ENCODE peak calls at places on chromosomes 1 and 21, in four cellular contexts. One of them, this sample, is unnamed.
A peak's percentile ranks its signal among the peaks of the same experiment; 100 is the strongest.

GRCh38 chr1:21434394-21434793 is 5.5 kb upstream of the NBPF3 start:
- DNase-seq in transverse colon: no peak
- DNase-seq in A549: no peak
- DNase-seq in ovary: no peak
- DNase-seq in this sample: no peak

GRCh38 chr1:66364578-66365391 is 169.2 kb upstream of the SGIP1 start:
- DNase-seq in ovary: no peak
- DNase-seq in A549: no peak
- DNase-seq in transverse colon: no peak
- DNase-seq in this sample: no peak

GRCh38 chr1:9716404-9717192 is 65.1 kb downstream of the PIK3CD start:
- DNase-seq in ovary: no peak
- DNase-seq in transverse colon: no peak
- DNase-seq in A549: no peak
- DNase-seq in this sample: no peak

GRCh38 chr1:42745851-42746250 is 5.8 kb upstream of the CLDN19 start:
- DNase-seq in transverse colon: no peak
- DNase-seq in A549: no peak
- DNase-seq in ovary: no peak
- DNase-seq in this sample: no peak

GRCh38 chr1:220487297-220487820 is 40.6 kb upstream of the MARK1 start:
- DNase-seq in ovary: no peak
- DNase-seq in A549: peak; percentile 15
- DNase-seq in transverse colon: peak; percentile 70
- DNase-seq in this sample: no peak

GRCh38 chr1:17903386-17903785 is 148.3 kb downstream of the ACTL8 start:
- DNase-seq in A549: no peak
- DNase-seq in transverse colon: no peak
- DNase-seq in ovary: no peak
- DNase-seq in this sample: no peak

GRCh38 chr1:67570473-67571143 is 114.4 kb upstream of the GADD45A start:
- DNase-seq in A549: peak; percentile 83
- DNase-seq in transverse colon: no peak
- DNase-seq in ovary: no peak
- DNase-seq in this sample: no peak

GRCh38 chr1:175471039-175471800 is 272.2 kb downstream of the TNR start:
- DNase-seq in A549: peak; percentile 18
- DNase-seq in ovary: no peak
- DNase-seq in transverse colon: no peak
- DNase-seq in this sample: no peak

GRCh38 chr1:235067396-235068154 is 61.1 kb downstream of the TOMM20 start:
- DNase-seq in ovary: no peak
- DNase-seq in transverse colon: peak; percentile 87
- DNase-seq in A549: peak; percentile 99
- DNase-seq in this sample: peak; percentile 92

GRCh38 chr1:7483634-7484383 is 287.3 kb upstream of the VAMP3 start:
- DNase-seq in transverse colon: no peak
- DNase-seq in ovary: no peak
- DNase-seq in A549: no peak
- DNase-seq in this sample: no peak

GRCh38 chr1:9110669-9111356 is 18.1 kb downstream of the GPR157 start:
- DNase-seq in ovary: peak; percentile 92
- DNase-seq in A549: peak; percentile 93
- DNase-seq in transverse colon: peak; percentile 88
- DNase-seq in this sample: peak; percentile 97

GRCh38 chr1:56555448-56555847 is 23.9 kb downstream of the PLPP3 start:
- DNase-seq in transverse colon: no peak
- DNase-seq in A549: no peak
- DNase-seq in ovary: no peak
- DNase-seq in this sample: no peak
- H3K4me1 ChIP-seq in transverse colon: no peaks in the 10 kb centered on the region
- H3K4me1 ChIP-seq in A549: peaks cover 10% of the 10 kb centered on the region
- H3K4me1 ChIP-seq in ovary: peaks cover 15% of the 10 kb centered on the region
- H3K4me1 ChIP-seq in this sample: peaks cover 37% of the 10 kb centered on the region

GRCh38 chr1:82598816-82599215 is 798.1 kb downstream of the ADGRL2 start:
- DNase-seq in transverse colon: no peak
- DNase-seq in A549: no peak
- DNase-seq in ovary: no peak
- DNase-seq in this sample: no peak

GRCh38 chr1:82600314-82600713 is 799.6 kb downstream of the ADGRL2 start:
- DNase-seq in ovary: no peak
- DNase-seq in transverse colon: no peak
- DNase-seq in A549: no peak
- DNase-seq in this sample: no peak

GRCh38 chr1:82604524-82604923 is 803.8 kb downstream of the ADGRL2 start:
- DNase-seq in A549: peak; percentile 0
- DNase-seq in transverse colon: no peak
- DNase-seq in ovary: no peak
- DNase-seq in this sample: no peak
- H3K9me3 ChIP-seq in A549: no peaks in the 10 kb centered on the region
- H3K9me3 ChIP-seq in transverse colon: no peaks in the 10 kb centered on the region
- H3K9me3 ChIP-seq in ovary: no peaks in the 10 kb centered on the region
- H3K9me3 ChIP-seq in this sample: no peaks in the 10 kb centered on the region

GRCh38 chr1:92081031-92081430 is 886 bp downstream of the BTBD8 start:
- DNase-seq in transverse colon: no peak
- DNase-seq in A549: no peak
- DNase-seq in ovary: no peak
- DNase-seq in this sample: no peak

GRCh38 chr1:92080128-92080985 is at the start of gene BTBD8:
- DNase-seq in A549: peak; percentile 71
- DNase-seq in ovary: peak; percentile 86
- DNase-seq in transverse colon: peak; percentile 87
- DNase-seq in this sample: peak; percentile 90

GRCh38 chr1:92085727-92086126 is 5.6 kb downstream of the BTBD8 start:
- DNase-seq in transverse colon: no peak
- DNase-seq in A549: no peak
- DNase-seq in ovary: no peak
- DNase-seq in this sample: no peak

GRCh38 chr1:92087542-92087941 is 7.4 kb downstream of the BTBD8 start:
- DNase-seq in ovary: no peak
- DNase-seq in transverse colon: no peak
- DNase-seq in A549: no peak
- DNase-seq in this sample: no peak

DNA sequence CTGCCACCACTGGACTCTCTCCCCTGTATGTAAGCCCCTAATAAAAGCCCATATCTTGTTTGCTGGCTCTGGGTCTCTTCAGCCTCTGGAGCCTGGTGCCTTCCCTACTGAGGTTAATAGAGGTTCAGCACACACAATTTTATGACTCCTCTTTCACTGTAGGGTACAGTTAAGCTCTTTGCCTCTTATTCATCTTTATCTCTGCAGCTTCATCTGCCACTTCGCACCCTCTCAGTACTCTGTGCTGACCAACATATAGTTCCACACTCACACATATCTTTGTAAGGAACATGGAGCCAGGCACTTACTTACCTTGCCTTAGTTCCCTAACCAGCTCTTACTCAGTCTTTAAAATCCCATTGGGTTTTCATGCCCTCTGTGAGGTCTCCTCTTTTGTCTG is 4.5 kb downstream of the BTBD8 start:
- DNase-seq in transverse colon: no peak
- DNase-seq in A549: no peak
- DNase-seq in ovary: no peak
- DNase-seq in this sample: no peak
- TF ChIP-seq CTCF in transverse colon: no peak
- TF ChIP-seq CTCF in A549: no peak
- TF ChIP-seq CTCF in ovary: no peak
- TF ChIP-seq CTCF in this sample: no peak

GRCh38 chr21:31394309-31394708 is 50.2 kb upstream of the TIAM1 start:
- DNase-seq in transverse colon: no peak
- DNase-seq in A549: no peak
- DNase-seq in ovary: no peak
- DNase-seq in this sample: no peak
- H3K4me1 ChIP-seq in transverse colon: no peaks in the 10 kb centered on the region
- H3K4me1 ChIP-seq in A549: no peaks in the 10 kb centered on the region
- H3K4me1 ChIP-seq in ovary: no peaks in the 10 kb centered on the region
- H3K4me1 ChIP-seq in this sample: no peaks in the 10 kb centered on the region

DNA sequence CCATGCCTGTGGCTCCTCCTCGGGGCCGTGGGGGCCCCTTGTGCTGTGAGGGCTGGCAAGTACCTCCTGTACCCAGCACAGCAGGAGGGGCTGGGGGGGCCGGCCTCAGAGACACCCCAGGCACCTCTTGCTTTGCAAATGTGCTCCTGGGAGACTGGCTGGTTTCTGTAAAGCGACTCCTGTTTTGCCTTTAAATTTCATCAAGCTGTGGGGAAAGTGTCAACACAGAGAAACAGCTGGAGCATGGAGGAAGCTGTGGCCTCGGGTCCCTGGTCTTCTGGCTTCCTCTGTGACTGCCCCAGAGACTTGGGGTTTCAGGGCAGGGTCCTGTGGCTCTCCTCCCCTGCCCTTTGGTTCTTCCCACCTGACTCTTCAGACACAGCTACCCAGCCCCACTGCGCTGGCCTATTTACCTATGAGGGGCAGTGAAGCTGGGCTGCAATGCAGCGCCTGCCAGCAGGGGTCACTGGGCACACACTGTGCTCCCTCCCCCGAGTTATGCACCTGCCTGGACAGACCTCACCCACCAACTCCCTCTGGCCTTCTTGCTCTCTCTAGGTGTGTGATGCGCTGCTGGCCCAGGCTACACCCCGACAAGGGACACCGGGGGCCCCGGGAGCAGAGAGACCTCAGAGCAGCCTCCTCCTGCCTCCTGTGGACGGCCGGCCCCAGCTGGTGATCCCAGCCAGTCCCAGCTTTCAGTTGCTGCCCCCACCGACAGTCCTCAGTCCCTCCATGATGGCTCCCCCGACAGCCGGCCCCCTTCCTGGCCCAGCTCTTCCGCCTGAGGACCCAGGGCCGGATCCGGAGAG is 17.6 kb upstream of the PEX10 start:
- DNase-seq in A549: no peak
- DNase-seq in transverse colon: no peak
- DNase-seq in ovary: no peak
- DNase-seq in this sample: no peak
- H3K9me3 ChIP-seq in A549: peaks cover 5% of the 10 kb centered on the region
- H3K9me3 ChIP-seq in transverse colon: no peaks in the 10 kb centered on the region
- H3K9me3 ChIP-seq in ovary: peaks cover 10% of the 10 kb centered on the region
- H3K9me3 ChIP-seq in this sample: no peaks in the 10 kb centered on the region

DNA sequence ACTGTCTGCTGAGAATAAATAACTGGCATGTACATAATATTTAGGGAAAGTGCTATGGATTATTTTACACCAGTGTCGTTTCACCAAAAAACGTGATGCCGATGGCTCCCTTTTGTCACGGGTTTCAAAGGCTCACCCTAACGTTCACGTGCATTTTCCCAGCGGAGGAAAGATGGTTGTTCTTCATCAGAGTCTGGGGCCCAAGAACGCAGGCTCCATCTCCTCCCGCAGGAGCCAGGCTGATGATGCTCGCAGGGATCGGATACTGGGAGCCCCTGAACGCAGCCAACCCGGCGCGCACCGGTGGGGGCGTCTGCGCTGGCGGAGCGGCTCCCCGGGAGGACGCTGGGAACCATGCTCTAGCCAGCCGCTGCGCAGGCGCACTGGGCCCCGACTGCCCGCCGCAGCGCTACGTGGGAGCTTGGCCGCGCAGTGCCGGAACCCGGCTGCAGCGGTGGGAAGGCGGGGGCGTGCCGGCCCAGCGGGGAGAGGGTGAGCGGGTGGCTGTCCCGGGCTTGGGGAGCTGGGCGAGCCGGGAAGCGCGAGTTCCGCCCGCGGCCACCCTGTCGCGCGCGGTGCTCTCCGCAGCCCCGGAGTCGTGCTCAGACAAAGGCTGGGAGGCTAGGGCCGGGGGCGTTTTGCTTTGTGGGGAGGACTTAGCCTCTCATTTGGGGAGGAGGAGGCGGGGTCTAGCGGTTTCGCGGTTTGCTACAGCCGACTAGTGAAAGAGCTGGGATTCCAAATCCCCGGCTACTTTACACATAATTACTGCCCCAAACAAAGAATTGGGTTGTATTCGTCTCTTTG is at the start of gene ZFP69B:
- DNase-seq in ovary: peak; percentile 95
- DNase-seq in A549: peak; percentile 88
- DNase-seq in transverse colon: peak; percentile 93
- DNase-seq in this sample: peak; percentile 95
- TF ChIP-seq CTCF in ovary: peak; percentile 16
- TF ChIP-seq CTCF in A549: no peak
- TF ChIP-seq CTCF in transverse colon: no peak
- TF ChIP-seq CTCF in this sample: no peak

GRCh38 chr1:214542275-214543199 is 8.9 kb downstream of the PTPN14 start:
- DNase-seq in A549: no peak
- DNase-seq in ovary: no peak
- DNase-seq in transverse colon: no peak
- DNase-seq in this sample: no peak

GRCh38 chr1:214541206-214541605 is 10.2 kb downstream of the PTPN14 start:
- DNase-seq in A549: no peak
- DNase-seq in ovary: no peak
- DNase-seq in transverse colon: no peak
- DNase-seq in this sample: no peak

GRCh38 chr1:214538497-214538896 is 12.9 kb downstream of the PTPN14 start:
- DNase-seq in ovary: no peak
- DNase-seq in transverse colon: no peak
- DNase-seq in A549: no peak
- DNase-seq in this sample: no peak

GRCh38 chr1:214541693-214542092 is 9.7 kb downstream of the PTPN14 start:
- DNase-seq in transverse colon: no peak
- DNase-seq in A549: no peak
- DNase-seq in ovary: no peak
- DNase-seq in this sample: no peak

DNA sequence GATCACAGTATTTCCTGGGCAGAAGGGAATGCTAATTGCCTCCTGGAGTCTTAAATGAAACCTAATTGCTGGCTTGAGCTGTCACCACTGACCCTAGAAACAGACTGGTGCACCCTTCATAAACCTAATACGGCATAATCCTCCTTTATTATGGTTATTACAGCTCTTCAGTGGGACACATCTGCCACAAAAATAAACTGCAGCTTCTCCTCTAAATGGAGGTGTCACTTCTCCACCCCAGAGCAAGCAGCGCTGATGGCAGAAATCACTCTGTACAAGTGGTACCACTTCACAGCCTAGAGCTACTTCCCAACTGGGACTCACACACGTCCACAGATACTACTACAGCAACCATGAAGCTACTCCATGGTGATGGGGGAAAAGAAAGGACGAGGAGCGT is 11.1 kb downstream of the PTPN14 start:
- DNase-seq in transverse colon: no peak
- DNase-seq in A549: no peak
- DNase-seq in ovary: no peak
- DNase-seq in this sample: no peak
- H3K4me1 ChIP-seq in transverse colon: peaks cover 3% of the 10 kb centered on the region
- H3K4me1 ChIP-seq in A549: peaks cover 10% of the 10 kb centered on the region
- H3K4me1 ChIP-seq in ovary: peaks cover 3% of the 10 kb centered on the region
- H3K4me1 ChIP-seq in this sample: peaks cover 11% of the 10 kb centered on the region

This sample was measured in kidney.